ENCODE peak calls at places on chromosomes 4 and X, in seven cellular contexts. T, P, F, D, L, X and C are unnamed samples.

GRCh38 chrX:84907324-84907946 is 96.2 kb upstream of the APOOL start:
- DNase-seq in L (no peak), T (no peak), F (no peak), X (no peak), D (no peak), P (no peak), C (no peak)

GRCh38 chr4:153344131-153345010 is at the start of gene MND1:
- DNase-seq in T (peak; percentile 87), P (peak; percentile 86), D (peak; percentile 93), F (peak; percentile 83), X (peak; percentile 87), L (peak; percentile 64), C (peak; percentile 90)

GRCh38 chr4:141028024-141028529 is 105.2 kb downstream of the RNF150 start:
- DNase-seq in P (no peak), D (no peak), X (no peak), F (no peak), L (no peak), T (no peak), C (no peak)

GRCh38 chr4:102734591-102735385 is 26.0 kb downstream of the MANBA start:
- DNase-seq in L (no peak), F (no peak), P (no peak), T (no peak), D (no peak), X (no peak), C (no peak)

GRCh38 chr4:15696866-15697265 is 6.0 kb upstream of the BST1 start:
- DNase-seq in X (no peak), T (no peak), D (no peak), L (no peak), F (no peak), P (no peak), C (no peak)

GRCh38 chr4:6633091-6633906 is 7.2 kb upstream of the MRFAP1 start:
- DNase-seq in D (no peak), L (peak; percentile 24), F (no peak), P (peak; percentile 29), T (no peak), X (no peak), C (no peak)

GRCh38 chr4:94244087-94244828 is 36.6 kb downstream of the SMARCAD1 start:
- DNase-seq in F (no peak), T (no peak), D (no peak), L (no peak), P (no peak), X (no peak), C (no peak)

GRCh38 chr4:142480244-142480643 is 365.9 kb downstream of the INPP4B start:
- DNase-seq in X (no peak), F (no peak), P (no peak), L (no peak), T (no peak), D (no peak), C (no peak)

GRCh38 chrX:19673334-19674040 is 158.2 kb upstream of the MAP3K15 start:
- DNase-seq in L (peak; percentile 31), P (peak; percentile 46), F (peak; percentile 83), D (peak; percentile 58), T (no peak), X (peak; percentile 53), C (peak; percentile 51)

GRCh38 chr4:151530783-151531182 is 121.8 kb downstream of the FHIP1A start:
- DNase-seq in L (no peak), T (no peak), D (no peak), F (no peak), X (no peak), P (no peak), C (no peak)

GRCh38 chrX:137234651-137235402 is 201.0 kb upstream of the GPR101 start:
- DNase-seq in F (no peak), L (no peak), X (no peak), P (no peak), D (no peak), T (no peak), C (no peak)

GRCh38 chr4:76953956-76954355 is 4.4 kb downstream of the SEPTIN11 start:
- DNase-seq in T (no peak), L (no peak), P (no peak), X (no peak), F (no peak), D (no peak), C (no peak)

GRCh38 chr4:2036866-2037265 is 22.3 kb upstream of the NAT8L start:
- DNase-seq in T (no peak), D (no peak), P (no peak), X (no peak), L (no peak), F (no peak), C (no peak)

GRCh38 chrX:109384569-109385174 is 97.2 kb downstream of the GUCY2F start:
- DNase-seq in F (no peak), T (no peak), P (no peak), D (no peak), L (no peak), X (no peak), C (no peak)

GRCh38 chr4:56240554-56241190 is 146.6 kb downstream of the AASDH start:
- DNase-seq in X (no peak), T (no peak), P (no peak), L (no peak), F (no peak), D (no peak), C (no peak)

GRCh38 chr4:167238226-167238625 is 3.9 kb upstream of the SPOCK3 start:
- DNase-seq in P (no peak), F (no peak), L (no peak), T (no peak), X (no peak), D (no peak), C (no peak)

GRCh38 chr4:110059556-110060191 is 138.7 kb downstream of the ELOVL6 start:
- DNase-seq in L (no peak), D (no peak), F (no peak), X (no peak), T (no peak), P (peak; percentile 12), C (no peak)

GRCh38 chr4:98583265-98583664 is 75.1 kb downstream of the TSPAN5 start:
- DNase-seq in L (no peak), P (no peak), F (no peak), T (no peak), D (no peak), X (no peak), C (no peak)

GRCh38 chrX:73398185-73398914 is 48.5 kb upstream of the CDX4 start:
- DNase-seq in D (no peak), P (no peak), L (no peak), X (no peak), T (no peak), F (no peak), C (no peak)

GRCh38 chr4:88010921-88011320 is 3.5 kb downstream of the PKD2 start:
- DNase-seq in L (no peak), T (no peak), D (no peak), X (no peak), F (no peak), P (no peak), C (no peak)
- H3K27ac ChIP-seq in L (no peak overlapping the region), T (no peak overlapping the region), D (no peak overlapping the region), X (no peak overlapping the region), F (no peak overlapping the region), P (peak overlapping the region; percentile 86), C (peak overlapping the region; percentile 96)

GRCh38 chr4:8108991-8109390 is 49.6 kb downstream of the ABLIM2 start:
- DNase-seq in F (no peak), D (no peak), X (no peak), L (no peak), T (no peak), P (peak; percentile 63), C (no peak)
- H3K27me3 ChIP-seq in F (no peaks in the 10 kb centered on the region), D (no peaks in the 10 kb centered on the region), X (no peaks in the 10 kb centered on the region), L (no peaks in the 10 kb centered on the region), T (no peaks in the 10 kb centered on the region), P (no peaks in the 10 kb centered on the region), C (no peaks in the 10 kb centered on the region)

DNA sequence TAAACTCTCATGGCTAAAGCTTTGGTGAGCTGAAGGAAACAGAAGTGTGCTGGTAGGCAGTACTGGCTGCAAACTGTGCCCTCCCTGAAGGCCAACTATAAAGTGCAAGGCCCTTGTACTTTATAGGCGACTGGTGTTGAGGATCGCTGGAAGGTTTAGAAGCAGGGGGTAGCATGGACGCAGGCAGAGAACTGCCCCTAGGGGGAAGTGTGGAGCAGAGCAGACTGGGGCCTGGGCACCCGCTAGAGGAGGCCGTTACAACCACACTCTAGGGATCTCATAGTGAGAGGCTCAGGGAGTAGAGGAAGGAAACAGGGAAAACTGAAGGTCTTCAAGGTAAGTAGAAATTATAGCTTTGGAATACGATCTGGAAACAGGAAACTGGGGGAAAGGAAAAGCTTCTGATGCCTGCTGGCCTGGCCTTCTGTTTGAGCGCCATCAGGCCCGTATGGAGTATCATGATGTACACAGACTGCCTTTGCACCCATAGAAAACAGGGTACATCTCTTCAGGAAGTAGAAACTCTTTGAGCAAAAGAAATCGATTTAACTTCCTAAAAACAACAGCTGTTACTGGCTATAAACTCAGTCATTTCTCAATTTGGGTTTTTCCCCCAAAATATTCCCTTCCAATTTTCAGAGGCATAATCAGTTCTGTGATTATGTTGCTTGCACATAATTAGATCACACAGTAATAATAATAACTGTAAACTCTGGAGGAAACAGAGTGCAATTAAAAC is 23.9 kb upstream of the TMSB4X start:
- DNase-seq in L (no peak), P (no peak), F (no peak), T (peak; percentile 54), D (peak; percentile 69), X (peak; percentile 21), C (no peak)
- TF ChIP-seq CTCF in L (no peak), P (no peak), F (no peak), T (peak; percentile 38), D (peak; percentile 38), X (no peak), C (no peak)

DNA sequence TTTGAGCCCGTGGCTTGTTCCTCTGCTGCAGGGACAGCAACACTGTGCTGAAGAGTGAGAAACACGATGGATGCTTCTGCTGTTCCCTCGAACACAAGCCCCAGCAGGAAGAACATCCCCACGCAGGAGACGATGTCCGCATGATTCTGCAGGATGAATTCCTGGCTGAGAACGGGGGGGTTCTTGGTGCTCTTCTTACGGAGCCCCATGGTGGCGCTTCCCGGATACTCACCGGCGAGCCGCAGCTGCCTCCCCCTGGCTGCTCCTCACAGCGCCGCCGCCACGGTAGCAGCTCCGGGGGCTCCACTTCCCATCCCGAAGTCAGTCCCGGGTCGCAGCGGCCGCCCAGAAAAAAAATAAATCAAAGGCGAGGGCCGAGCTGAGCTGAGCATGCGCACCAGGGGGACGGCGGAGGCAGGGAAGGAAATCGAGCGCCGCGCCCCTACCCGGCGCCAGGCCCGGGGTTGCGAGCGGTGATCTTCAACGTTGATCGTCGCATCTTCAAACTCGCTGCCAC is at the start of gene TRAM1L1:
- DNase-seq in X (peak; percentile 65), L (no peak), T (peak; percentile 74), P (peak; percentile 73), D (peak; percentile 85), F (peak; percentile 45), C (peak; percentile 18)
- H3K27ac ChIP-seq in X (no peak within 1 kb of the TSS), L (no peak within 1 kb of the TSS), T (peak within 1 kb of the TSS; percentile 20), P (peak within 1 kb of the TSS; percentile 70), D (peak within 1 kb of the TSS; percentile 67), F (no peak within 1 kb of the TSS), C (no peak within 1 kb of the TSS)

GRCh38 chr4:65670331-65671031 is at the start of gene EPHA5:
- DNase-seq in P (peak; percentile 66), L (no peak), F (peak; percentile 61), T (peak; percentile 57), X (peak; percentile 48), D (peak; percentile 72), C (peak; percentile 69)
- H3K27me3 ChIP-seq in P (peaks cover 28% of the 10 kb centered on the region), L (peaks cover 51% of the 10 kb centered on the region), F (peaks cover 75% of the 10 kb centered on the region), T (peaks cover 58% of the 10 kb centered on the region), X (peaks cover 61% of the 10 kb centered on the region), D (peaks cover 62% of the 10 kb centered on the region), C (no peaks in the 10 kb centered on the region)

GRCh38 chr4:185096032-185096653 is 46.9 kb upstream of the SLC25A4 start:
- DNase-seq in L (no peak), D (no peak), T (no peak), P (peak; percentile 68), F (no peak), X (no peak), C (no peak)
- TF ChIP-seq CTCF in L (peak; percentile 41), D (peak; percentile 61), T (peak; percentile 57), P (peak; percentile 26), F (peak; percentile 81), X (peak; percentile 79), C (peak; percentile 48)